ENCODE peak calls at places on chromosomes 11 and 22, in nine cellular contexts. P is IMR-90, F is left ventricle myocardium inferior, B is endodermal cell, Y is foreskin fibroblast, E is MM.1S, W is GM12865, O is fibroblast of lung, V is heart left ventricle. D is an unnamed sample.

GRCh38 chr11:62649486-62649885 is 3.1 kb upstream of the GANAB start:
- DNase-seq in P (no peak), F (no peak), B (no peak), Y (no peak), E (no peak), W (no peak), O (no peak), V (no peak), D (no peak)

GRCh38 chr11:72574046-72574445 is 100.2 kb downstream of the PDE2A start:
- DNase-seq in P (no peak), F (no peak), B (peak), Y (no peak), E (no peak), W (no peak), O (no peak), V (no peak), D (no peak)

GRCh38 chr22:32334640-32335365 is 22.9 kb upstream of the RFPL3 start:
- DNase-seq in P (no peak), F (no peak), B (peak), Y (no peak), E (no peak), W (no peak), O (peak), V (no peak), D (no peak)

GRCh38 chr11:119107538-119108150 is 500 bp downstream of the C2CD2L start:
- DNase-seq in P (no peak), F (no peak), B (peak), Y (peak), E (no peak), W (no peak), O (no peak), V (no peak), D (no peak)

GRCh38 chr11:9060700-9061111 is 30.7 kb downstream of the SCUBE2 start:
- DNase-seq in P (no peak), F (no peak), B (peak), Y (no peak), E (peak), W (peak), O (no peak), V (no peak), D (no peak)

GRCh38 chr11:35012467-35013191 is 96.2 kb downstream of the PDHX start:
- DNase-seq in P (no peak), F (no peak), B (no peak), Y (no peak), E (peak), W (peak), O (no peak), V (no peak), D (no peak)

GRCh38 chr11:3198815-3199214 is 19.8 kb downstream of the MRGPRG start:
- DNase-seq in P (no peak), F (no peak), B (no peak), Y (no peak), E (no peak), W (no peak), O (no peak), V (no peak), D (no peak)

GRCh38 chr11:83511646-83512045 is 225.5 kb upstream of the CCDC90B start:
- DNase-seq in P (no peak), F (no peak), B (peak), Y (no peak), E (no peak), W (no peak), O (no peak), V (no peak), D (no peak)

GRCh38 chr11:113119074-113119473 is 157.9 kb downstream of the NCAM1 start:
- DNase-seq in P (no peak), F (no peak), B (no peak), Y (peak), E (no peak), W (no peak), O (peak), V (no peak), D (no peak)

GRCh38 chr22:29148036-29148435 is 57.7 kb upstream of the EMID1 start:
- DNase-seq in P (no peak), F (no peak), B (no peak), Y (no peak), E (no peak), W (no peak), O (no peak), V (no peak), D (no peak)

GRCh38 chr11:17762309-17762974 is 27.9 kb downstream of the KCNC1 start:
- DNase-seq in P (no peak), F (no peak), B (no peak), Y (no peak), E (peak), W (peak), O (no peak), V (no peak), D (no peak)

GRCh38 chr11:129202646-129203045 is 10.5 kb upstream of the ARHGAP32 start:
- DNase-seq in P (no peak), F (no peak), B (no peak), Y (no peak), E (no peak), W (no peak), O (no peak), V (no peak), D (no peak)

GRCh38 chr11:93905384-93905783 is 55.0 kb upstream of the VSTM5 start:
- DNase-seq in P (peak), F (no peak), B (no peak), Y (peak), E (no peak), W (no peak), O (peak), V (no peak), D (peak)

GRCh38 chr11:24234822-24235508 is 261.9 kb upstream of the LUZP2 start:
- DNase-seq in P (peak), F (no peak), B (no peak), Y (peak), E (no peak), W (no peak), O (peak), V (no peak), D (no peak)

DNA sequence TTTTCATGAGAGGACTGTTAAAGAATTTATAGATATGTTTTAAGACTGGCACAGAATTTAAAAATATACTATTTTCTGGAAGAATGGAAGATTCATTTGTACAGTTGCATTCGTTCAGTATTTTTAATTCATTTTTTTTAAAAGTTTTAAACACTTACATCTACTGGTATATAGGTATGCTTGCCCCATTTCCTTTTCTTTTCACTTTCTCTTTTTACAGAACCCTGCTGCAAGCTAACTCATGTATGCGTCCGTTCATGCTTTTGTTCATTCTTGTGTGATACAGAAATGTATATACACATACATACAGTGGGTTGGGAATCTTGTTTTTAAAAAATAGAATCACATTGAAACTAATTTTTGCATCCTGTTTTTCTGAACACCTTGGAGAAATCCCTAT is 31.0 kb downstream of the PACS1 start:
- DNase-seq in P (no peak), F (no peak), B (no peak), Y (no peak), E (no peak), W (peak), O (no peak), V (no peak), D (no peak)
- H3K4me3 ChIP-seq in P (no peak), F (no peak), B (no peak), Y (no peak), E (no peak), W (peak), O (no peak), V (no peak), D (no peak)

GRCh38 chr22:41237707-41238569 is 2.8 kb downstream of the CHADL start:
- DNase-seq in P (peak), F (peak), B (peak), Y (peak), E (peak), W (peak), O (peak), V (peak), D (no peak)

GRCh38 chr22:41234815-41235687 is 5.7 kb downstream of the CHADL start:
- DNase-seq in P (no peak), F (no peak), B (no peak), Y (no peak), E (no peak), W (no peak), O (no peak), V (no peak), D (no peak)

GRCh38 chr22:41238570-41239442 is 1.9 kb downstream of the CHADL start:
- DNase-seq in P (no peak), F (no peak), B (no peak), Y (no peak), E (no peak), W (no peak), O (no peak), V (no peak), D (no peak)

GRCh38 chr22:41239443-41240128 is 1.1 kb downstream of the CHADL start:
- DNase-seq in P (no peak), F (no peak), B (no peak), Y (no peak), E (no peak), W (no peak), O (no peak), V (no peak), D (no peak)

DNA sequence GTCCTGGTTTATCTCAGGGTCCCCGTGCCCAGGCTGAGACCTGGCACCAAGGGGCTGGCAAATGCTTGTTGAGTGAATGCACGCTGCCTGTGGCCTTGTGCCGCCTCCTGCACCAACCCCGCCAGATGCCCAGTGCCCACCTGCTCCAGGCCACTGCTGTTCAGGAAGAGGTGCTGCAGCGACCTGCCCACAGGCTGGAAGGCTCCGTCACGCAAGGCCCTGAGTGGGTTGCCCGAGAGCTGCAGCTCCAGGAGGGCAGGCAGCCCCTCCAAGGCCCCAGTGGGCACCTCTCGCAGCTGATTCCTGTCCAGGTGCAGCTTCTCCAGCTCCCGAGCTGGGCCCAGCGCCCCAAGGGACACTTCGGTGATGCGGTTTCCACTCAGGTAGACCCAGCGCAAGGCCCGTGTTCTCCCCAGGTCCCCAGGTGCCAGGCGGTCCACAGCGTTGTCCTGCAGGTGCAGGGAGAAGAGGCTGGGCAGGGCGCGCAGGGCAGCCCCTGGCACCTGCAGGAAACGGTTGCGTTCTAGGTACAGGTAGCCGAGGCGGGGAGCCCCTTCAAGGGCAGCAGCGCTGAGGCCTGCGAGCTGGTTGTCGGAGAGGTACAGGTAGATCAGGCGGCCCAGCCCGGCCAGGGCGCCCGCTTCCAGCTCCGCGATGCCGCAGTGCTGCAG is 3.6 kb downstream of the CHADL start:
- DNase-seq in P (no peak), F (no peak), B (no peak), Y (no peak), E (no peak), W (no peak), O (no peak), V (no peak), D (no peak)
- TF ChIP-seq CTCF in P (no peak), F (no peak), B (no peak), Y (no peak), E (no peak), W (no peak), O (no peak), V (no peak), D (no peak)

DNA sequence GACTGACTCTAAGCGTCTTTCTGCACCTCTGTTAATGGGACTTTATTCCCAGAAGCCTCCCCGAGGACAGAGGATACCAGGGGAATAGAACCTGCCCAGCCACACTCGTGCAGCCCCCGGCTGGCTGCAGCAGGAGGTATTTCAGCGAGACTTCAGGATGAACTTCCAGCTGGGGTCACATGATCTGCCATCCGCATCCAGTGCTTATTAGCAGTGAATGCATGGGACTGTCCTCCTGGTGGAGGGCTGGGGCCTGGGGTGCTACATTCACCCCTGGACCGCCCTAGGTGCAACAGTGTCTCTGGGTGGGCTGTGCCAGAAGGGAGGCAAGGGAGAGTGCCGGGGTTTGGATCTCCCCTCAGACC is 1.6 kb downstream of the DUSP8 start:
- DNase-seq in P (no peak), F (no peak), B (peak), Y (no peak), E (no peak), W (no peak), O (no peak), V (no peak), D (no peak)
- H3K4me3 ChIP-seq in P (peak), F (peak), B (no peak), Y (no peak), E (no peak), W (no peak), O (no peak), V (peak), D (no peak)

DNA sequence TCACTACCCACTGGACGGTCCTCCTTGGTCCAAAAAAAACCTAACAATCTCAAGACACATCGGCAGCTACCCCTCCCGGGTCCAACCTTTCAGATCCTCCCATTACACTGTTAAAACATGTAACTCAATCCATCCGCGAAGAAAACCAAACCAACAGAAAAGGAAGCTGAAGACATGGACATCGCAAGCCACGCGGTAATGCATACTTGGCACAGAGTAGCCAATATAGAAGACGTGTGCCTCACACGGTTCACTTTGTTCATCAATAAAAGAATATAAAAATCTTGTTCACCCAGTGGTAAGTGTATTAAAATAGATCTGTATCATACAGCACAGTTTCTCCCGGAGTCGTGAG is 128.6 kb downstream of the PHF21B start:
- DNase-seq in P (no peak), F (no peak), B (no peak), Y (no peak), E (no peak), W (no peak), O (no peak), V (no peak), D (no peak)
- TF ChIP-seq CTCF in P (no peak), F (no peak), B (no peak), Y (no peak), E (no peak), W (no peak), O (no peak), V (no peak), D (no peak)

DNA sequence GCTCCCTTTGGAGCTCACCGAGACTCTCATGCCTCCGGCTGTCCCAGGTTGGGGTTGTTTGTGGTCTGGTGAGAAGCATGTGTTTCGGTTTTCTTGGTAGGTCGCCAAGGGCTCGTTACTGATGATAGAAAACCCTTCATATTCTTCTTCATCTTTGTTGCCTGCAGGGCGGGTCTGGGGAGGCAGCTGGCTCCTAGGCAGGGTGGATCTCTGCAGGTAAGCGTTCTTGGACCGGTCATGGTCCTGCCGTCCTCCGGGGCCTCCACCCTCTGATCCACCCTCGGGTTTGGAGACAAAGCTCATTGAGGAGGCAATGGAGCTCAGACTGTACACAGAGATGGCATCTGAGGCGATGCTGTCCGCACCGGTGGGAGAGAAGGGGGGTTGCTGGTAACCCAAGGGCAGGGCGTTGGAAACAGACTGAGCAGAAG is 64.3 kb upstream of the PITPNB start:
- DNase-seq in P (no peak), F (no peak), B (no peak), Y (no peak), E (no peak), W (no peak), O (no peak), V (no peak), D (no peak)
- H3K4me3 ChIP-seq in P (no peak), F (no peak), B (no peak), Y (no peak), E (no peak), W (no peak), O (no peak), V (no peak), D (no peak)

GRCh38 chr11:124756753-124757227 is 4.7 kb upstream of the VSIG2 start:
- DNase-seq in P (no peak), F (no peak), B (peak), Y (no peak), E (no peak), W (no peak), O (no peak), V (no peak), D (no peak)

GRCh38 chr11:124756033-124756752 is 4.1 kb upstream of the VSIG2 start:
- DNase-seq in P (no peak), F (no peak), B (peak), Y (no peak), E (no peak), W (no peak), O (no peak), V (no peak), D (no peak)

GRCh38 chr11:124758355-124759267 is 3.5 kb downstream of the ESAM start:
- DNase-seq in P (peak), F (peak), B (peak), Y (peak), E (peak), W (peak), O (peak), V (peak), D (no peak)

GRCh38 chr11:124759268-124760204 is 2.6 kb downstream of the ESAM start:
- DNase-seq in P (no peak), F (peak), B (peak), Y (no peak), E (no peak), W (no peak), O (no peak), V (peak), D (no peak)

DNA sequence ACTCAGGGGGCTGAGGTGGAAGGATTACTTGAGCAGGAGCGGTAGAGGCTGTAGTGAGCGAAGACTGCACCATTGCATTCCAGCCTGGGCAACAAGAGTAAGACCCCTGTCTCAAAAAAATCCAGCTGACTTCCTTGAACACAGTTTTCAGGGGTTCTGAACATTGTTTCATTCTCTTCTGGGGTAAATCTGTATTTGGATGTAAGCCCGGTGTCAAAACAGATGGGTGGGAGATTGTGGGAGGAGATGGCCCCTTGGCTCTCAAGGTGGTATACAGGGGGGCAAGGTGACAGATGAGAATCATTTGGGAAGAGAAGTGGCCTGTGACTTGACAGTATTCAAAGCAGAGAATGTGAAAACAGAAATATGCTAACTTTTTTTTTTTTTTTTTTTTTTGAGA is 4.8 kb downstream of the ESAM start:
- DNase-seq in P (no peak), F (no peak), B (no peak), Y (no peak), E (no peak), W (no peak), O (no peak), V (no peak), D (no peak)
- TF ChIP-seq CTCF in P (no peak), F (no peak), B (no peak), Y (no peak), E (no peak), W (no peak), O (no peak), V (no peak), D (no peak)

GRCh38 chr11:120548682-120549209 is 37.2 kb downstream of the GRIK4 start:
- DNase-seq in P (no peak), F (no peak), B (no peak), Y (no peak), E (no peak), W (no peak), O (no peak), V (no peak), D (no peak)

GRCh38 chr11:120547301-120547700 is 35.8 kb downstream of the GRIK4 start:
- DNase-seq in P (peak), F (no peak), B (no peak), Y (no peak), E (no peak), W (no peak), O (peak), V (no peak), D (no peak)

GRCh38 chr11:120546312-120547205 is 35.0 kb downstream of the GRIK4 start:
- DNase-seq in P (peak), F (no peak), B (peak), Y (peak), E (no peak), W (no peak), O (peak), V (peak), D (peak)

GRCh38 chr11:120549346-120549745 is 37.8 kb downstream of the GRIK4 start:
- DNase-seq in P (no peak), F (no peak), B (no peak), Y (no peak), E (no peak), W (no peak), O (no peak), V (no peak), D (no peak)

DNA sequence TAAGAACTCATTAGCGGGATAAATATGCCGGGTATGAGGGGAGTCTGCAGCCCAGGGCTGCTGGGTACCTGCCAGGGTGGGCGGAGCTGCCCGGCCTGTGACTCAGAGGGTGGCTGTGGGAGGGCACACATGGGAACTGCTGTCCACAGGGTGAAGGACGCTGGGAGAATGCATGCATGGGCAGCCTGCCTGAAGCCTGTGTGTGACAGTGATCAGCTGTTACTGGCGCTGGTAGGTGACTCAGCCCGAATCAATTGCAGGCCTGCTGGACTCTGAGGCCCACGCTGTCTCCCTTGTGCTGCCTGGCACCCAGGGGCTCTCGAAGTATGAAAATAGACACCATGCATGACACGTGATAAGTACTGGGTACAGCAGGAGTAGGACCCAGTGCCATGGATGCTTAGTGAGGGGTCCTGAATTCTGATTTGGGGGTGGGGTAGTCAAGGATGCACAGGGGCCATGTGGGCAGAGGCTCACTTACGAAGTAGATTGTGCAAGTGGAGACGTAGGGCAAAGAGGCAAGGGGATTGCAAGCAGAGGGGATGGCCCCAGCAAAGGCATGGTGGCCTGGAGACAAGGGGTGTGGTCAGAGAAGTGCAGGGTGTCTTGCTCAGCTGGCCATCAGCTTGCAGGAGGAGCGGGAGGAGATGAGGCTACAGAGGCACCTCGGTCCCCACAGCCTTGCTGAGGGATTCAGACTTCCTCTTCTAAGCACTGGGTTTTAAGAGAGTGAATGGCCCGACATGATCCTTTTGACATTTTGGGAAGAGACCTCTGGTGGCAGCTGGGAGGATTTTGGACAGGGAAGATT is 36.5 kb downstream of the GRIK4 start:
- DNase-seq in P (peak), F (peak), B (no peak), Y (peak), E (no peak), W (no peak), O (peak), V (peak), D (peak)
- H3K4me3 ChIP-seq in P (no peak), F (no peak), B (no peak), Y (no peak), E (no peak), W (no peak), O (no peak), V (no peak), D (no peak)

GRCh38 chr22:40709752-40710413 is 30.6 kb downstream of the MCHR1 start:
- DNase-seq in P (peak), F (peak), B (peak), Y (peak), E (no peak), W (no peak), O (no peak), V (peak), D (no peak)
- TF ChIP-seq CTCF in P (no peak), F (no peak), B (no peak), Y (no peak), E (no peak), W (no peak), O (no peak), V (no peak), D (no peak)